ENCODE peak calls at places on chromosome 11, in eight cellular contexts. M is left lung; L is activated T-cell treated with anti-CD3 and anti-CD28 coated beads, Interleukin-2, amount 50 U/mL, for 4 hours; Z is upper lobe of left lung; F is left ventricle myocardium superior; H is gastrocnemius medialis; J is stimulated activated naive B cell treated with anti-CD40 and anti-IgM and Interleukin-4, amounts not matched to agents 10 μg/mL and 1 μg/mL and 100 μg/mL, for 72 hours; O is activated CD8-positive, alpha-beta memory T cell treated with anti-CD3 and anti-CD28 coated beads, Interleukin-2, amount 10 ng/mL, durations not matched to agents 7 days and 5 days. P is an unnamed sample.

GRCh38 chr11:36376315-36376887 is 80.3 kb downstream of the PRR5L start:
- ATAC-seq in J (no peak), L (peak), O (peak), F (peak), Z (peak), M (peak), H (no peak), P (no peak)

GRCh38 chr11:66720223-66720898 is 8.7 kb downstream of the SPTBN2 start:
- ATAC-seq in O (peak), J (peak), Z (no peak), L (peak), M (peak), F (no peak), H (no peak), P (peak)

GRCh38 chr11:100878474-100878873 is 191.4 kb downstream of the ARHGAP42 start:
- ATAC-seq in L (no peak), J (no peak), O (no peak), F (peak), Z (no peak), M (no peak), H (no peak), P (no peak)

GRCh38 chr11:26227311-26227710 is 104.6 kb upstream of the ANO3 start:
- ATAC-seq in M (peak), J (peak), L (no peak), O (no peak), F (peak), H (no peak), Z (no peak), P (no peak)

GRCh38 chr11:113615098-113615497 is 91.0 kb downstream of the TMPRSS5 start:
- ATAC-seq in L (no peak), M (no peak), O (no peak), F (no peak), J (no peak), Z (no peak), H (no peak), P (no peak)

GRCh38 chr11:131430466-131431176 is 60.2 kb downstream of the NTM start:
- ATAC-seq in Z (peak), J (no peak), O (no peak), F (peak), H (no peak), L (no peak), M (peak), P (no peak)

GRCh38 chr11:34135439-34135838 is 30.0 kb downstream of the NAT10 start:
- ATAC-seq in Z (no peak), O (no peak), J (no peak), H (no peak), M (no peak), L (peak), F (no peak), P (peak)

GRCh38 chr11:61580292-61580888 is 486 bp downstream of the SYT7 start:
- ATAC-seq in H (peak), J (peak), Z (no peak), F (no peak), O (no peak), M (peak), L (no peak), P (peak)

P was measured in activated T-helper 17 cell treated with anti-CD3 and anti-CD28 coated beads, Interleukin-2, amount 50 U/mL, for 72 hours.